ENCODE peak calls at places on chromosome 3, in four cellular contexts. O, V, D and J are unnamed samples.

GRCh38 chr3:194130807-194131589 is 5.0 kb upstream of the HES1 start:
- DNase-seq in O (no peak), V (no peak), D (no peak), J (peak)

GRCh38 chr3:169002689-169003088 is 660.8 kb downstream of the MECOM start:
- DNase-seq in O (no peak), V (no peak), D (no peak), J (no peak)

GRCh38 chr3:53259427-53260259 is 3.8 kb upstream of the TKT start:
- DNase-seq in O (no peak), V (no peak), D (no peak), J (no peak)

GRCh38 chr3:83033123-83033522 is 1271.7 kb upstream of the GBE1 start:
- DNase-seq in O (no peak), V (no peak), D (no peak), J (no peak)

GRCh38 chr3:158731938-158732855 is at the start of gene RARRES1:
- DNase-seq in O (peak), V (peak), D (no peak), J (peak)

GRCh38 chr3:87173071-87173470 is 54.0 kb upstream of the CHMP2B start:
- DNase-seq in O (no peak), V (no peak), D (no peak), J (no peak)

GRCh38 chr3:153961498-153961897 is 159.7 kb upstream of the ARHGEF26 start:
- DNase-seq in O (no peak), V (no peak), D (no peak), J (no peak)

GRCh38 chr3:178170698-178171535 is 365.3 kb upstream of the KCNMB2 start:
- DNase-seq in O (no peak), V (no peak), D (peak), J (no peak)

GRCh38 chr3:105869982-105870381 is 1.2 kb upstream of the CBLB start:
- DNase-seq in O (no peak), V (no peak), D (no peak), J (no peak)

GRCh38 chr3:184777566-184778356 is 34.2 kb upstream of the VPS8 start:
- DNase-seq in O (peak), V (peak), D (peak), J (peak)

GRCh38 chr3:155233213-155233612 is 60.3 kb downstream of the STRIT1 start:
- DNase-seq in O (peak), V (no peak), D (no peak), J (peak)

DNA sequence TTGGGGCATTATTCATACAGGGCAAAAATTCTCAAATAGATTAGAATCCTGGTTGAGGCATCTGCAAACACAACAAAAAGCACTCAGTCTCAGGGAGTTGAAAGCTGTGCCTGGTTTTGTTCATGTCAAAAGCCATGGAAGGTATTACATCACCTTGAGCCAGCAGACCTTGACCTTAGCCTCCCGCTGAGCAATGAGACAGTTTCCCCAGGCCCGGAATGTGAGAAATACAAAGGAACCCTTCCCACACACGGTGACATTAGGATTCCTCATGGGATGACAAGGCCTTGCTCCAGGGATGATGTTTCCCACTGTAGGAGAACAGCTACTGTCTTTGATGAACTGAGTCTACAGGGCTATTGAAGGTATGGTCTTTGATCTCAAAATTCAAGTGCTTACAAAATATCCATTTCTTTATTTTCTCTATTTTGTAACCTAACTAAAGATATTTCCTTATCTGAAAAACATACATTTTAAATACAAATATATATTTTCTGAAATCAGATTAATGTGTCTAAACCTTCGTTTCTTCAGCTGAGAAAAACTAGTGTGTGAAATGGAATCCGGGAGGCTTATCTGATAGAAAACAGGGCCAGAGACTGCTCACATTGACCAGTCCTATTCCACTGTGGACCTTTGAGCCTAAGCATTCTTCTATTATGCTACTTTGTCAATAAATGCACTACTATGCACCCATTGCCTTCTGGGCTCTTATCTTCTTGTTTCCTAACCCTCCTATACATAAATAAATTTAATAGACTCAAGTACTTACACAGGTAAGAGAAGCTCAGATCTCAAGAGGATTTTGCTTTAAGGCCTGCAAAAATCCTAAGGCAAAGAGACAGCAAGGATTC is 298.2 kb downstream of the KBTBD8 start:
- DNase-seq in O (no peak), V (no peak), D (no peak), J (no peak)
- TF ChIP-seq EP300 in O (no peak), V (no peak), D (no peak), J (no peak)

DNA sequence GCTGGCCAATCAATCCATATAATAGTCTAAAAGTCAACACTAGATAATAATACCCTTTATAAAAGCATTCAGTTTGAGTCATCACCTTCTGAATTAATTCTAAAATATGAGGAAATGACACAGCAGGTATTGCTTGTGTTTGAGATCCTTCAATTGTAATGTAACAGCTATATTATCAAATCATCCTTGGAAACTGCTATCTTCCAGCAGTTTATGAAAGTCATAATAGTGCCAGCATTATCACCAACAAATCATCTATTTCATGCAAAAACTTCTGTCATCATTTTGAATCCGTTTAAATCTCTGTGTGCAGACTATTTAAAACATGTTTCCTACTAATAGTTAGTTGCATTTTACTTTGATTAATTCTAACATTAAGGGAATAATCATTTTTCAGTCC is 468.7 kb downstream of the CADM2 start:
- DNase-seq in O (no peak), V (no peak), D (no peak), J (no peak)
- TF ChIP-seq EP300 in O (no peak), V (no peak), D (no peak), J (no peak)

GRCh38 chr3:142817356-142817755 is 71.5 kb downstream of the PCOLCE2 start:
- DNase-seq in O (no peak), V (no peak), D (no peak), J (no peak)

GRCh38 chr3:142819214-142819613 is 69.7 kb downstream of the PCOLCE2 start:
- DNase-seq in O (no peak), V (no peak), D (no peak), J (no peak)

GRCh38 chr3:142818651-142819050 is 70.2 kb downstream of the PCOLCE2 start:
- DNase-seq in O (no peak), V (no peak), D (no peak), J (no peak)

GRCh38 chr3:142815803-142816202 is 73.1 kb downstream of the PCOLCE2 start:
- DNase-seq in O (no peak), V (no peak), D (no peak), J (no peak)

GRCh38 chr3:142817897-142818296 is 71.0 kb downstream of the PCOLCE2 start:
- DNase-seq in O (no peak), V (no peak), D (peak), J (no peak)
- TF ChIP-seq EP300 in O (no peak), V (no peak), D (peak), J (no peak)

GRCh38 chr3:8653800-8654408 is 9.3 kb upstream of the SSUH2 start:
- DNase-seq in O (no peak), V (no peak), D (no peak), J (no peak)
- TF ChIP-seq EP300 in O (no peak), V (no peak), D (no peak), J (no peak)

DNA sequence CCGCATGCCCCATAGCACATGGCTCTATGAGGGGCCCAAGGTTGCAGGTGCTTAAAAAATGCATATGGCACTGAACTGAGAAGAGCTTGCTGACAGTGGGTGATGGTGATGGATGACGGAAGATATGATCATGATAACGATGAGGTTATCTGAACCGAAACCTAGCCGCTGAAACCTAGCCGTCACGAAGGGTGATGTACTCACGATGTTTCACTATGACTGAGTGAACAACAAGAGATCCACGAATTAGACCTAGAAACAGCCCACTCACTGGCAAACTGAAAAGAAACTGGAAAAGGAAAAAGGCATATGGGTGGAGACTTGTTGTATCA is 57.6 kb upstream of the BCL6 start:
- DNase-seq in O (no peak), V (no peak), D (no peak), J (no peak)
- TF ChIP-seq EP300 in O (no peak), V (no peak), D (no peak), J (no peak)